ENCODE peak calls at places on chromosomes 7 and 10, in five cellular contexts. One of them, this sample, is unnamed.

GRCh38 chr7:80392229-80393169 is 119.4 kb downstream of the GNAT3 start:
- DNase-seq in HepG2: peak; percentile 17
- DNase-seq in GM12878: no peak
- DNase-seq in K562: no peak
- DNase-seq in H1: no peak
- DNase-seq in this sample: peak; percentile 20

GRCh38 chr7:102272075-102272916 is 14.4 kb upstream of the SH2B2 start:
- DNase-seq in HepG2: peak; percentile 65
- DNase-seq in GM12878: no peak
- DNase-seq in K562: peak; percentile 86
- DNase-seq in H1: peak; percentile 43
- DNase-seq in this sample: peak; percentile 95

GRCh38 chr10:69456880-69457693 is 5.8 kb downstream of the TSPAN15 start:
- DNase-seq in HepG2: no peak
- DNase-seq in GM12878: no peak
- DNase-seq in K562: no peak
- DNase-seq in H1: no peak
- DNase-seq in this sample: no peak

GRCh38 chr7:112937651-112938390 is 147.6 kb upstream of the TMEM168 start:
- DNase-seq in HepG2: no peak
- DNase-seq in GM12878: no peak
- DNase-seq in K562: no peak
- DNase-seq in H1: no peak
- DNase-seq in this sample: no peak

GRCh38 chr7:37113661-37114355 is 334.9 kb downstream of the ELMO1 start:
- DNase-seq in HepG2: no peak
- DNase-seq in GM12878: no peak
- DNase-seq in K562: no peak
- DNase-seq in H1: no peak
- DNase-seq in this sample: no peak

GRCh38 chr7:1963575-1963974 is 269.2 kb downstream of the MAD1L1 start:
- DNase-seq in HepG2: no peak
- DNase-seq in GM12878: no peak
- DNase-seq in K562: no peak
- DNase-seq in H1: no peak
- DNase-seq in this sample: no peak

GRCh38 chr7:139720705-139721231 is 57.0 kb downstream of the HIPK2 start:
- DNase-seq in HepG2: no peak
- DNase-seq in GM12878: no peak
- DNase-seq in K562: no peak
- DNase-seq in H1: no peak
- DNase-seq in this sample: no peak

GRCh38 chr7:87028636-87029035 is 30.8 kb downstream of the ELAPOR2 start:
- DNase-seq in HepG2: no peak
- DNase-seq in GM12878: no peak
- DNase-seq in K562: no peak
- DNase-seq in H1: no peak
- DNase-seq in this sample: no peak

GRCh38 chr7:79287976-79288375 is 165.5 kb downstream of the MAGI2 start:
- DNase-seq in HepG2: no peak
- DNase-seq in GM12878: no peak
- DNase-seq in K562: no peak
- DNase-seq in H1: no peak
- DNase-seq in this sample: no peak

GRCh38 chr10:69348824-69349541 is 67.7 kb downstream of the TACR2 start:
- DNase-seq in HepG2: no peak
- DNase-seq in GM12878: no peak
- DNase-seq in K562: no peak
- DNase-seq in H1: no peak
- DNase-seq in this sample: peak; percentile 64

DNA sequence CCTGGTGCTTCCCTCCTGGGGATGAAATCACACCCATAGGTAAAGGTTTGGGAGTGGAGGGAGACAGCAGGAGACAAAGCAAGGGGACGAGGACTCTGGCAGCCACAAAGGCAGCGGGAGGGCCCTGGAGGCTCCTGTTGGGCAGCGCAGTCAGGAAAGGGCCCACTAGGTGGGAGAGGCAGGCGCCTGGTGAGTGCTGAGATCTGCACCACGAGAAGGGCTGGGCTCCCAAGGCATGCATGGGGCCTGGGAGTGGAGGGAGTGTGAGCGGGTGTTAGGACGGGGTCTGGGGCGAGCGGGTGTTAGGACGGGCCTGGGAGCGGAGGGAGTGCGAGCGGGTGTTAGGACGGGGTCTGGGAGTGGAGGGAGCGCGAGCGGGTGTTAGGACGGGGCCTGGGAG is 13.0 kb downstream of the GET4 start:
- DNase-seq in HepG2: no peak
- DNase-seq in GM12878: no peak
- DNase-seq in K562: no peak
- DNase-seq in H1: no peak
- DNase-seq in this sample: no peak
- H3K27ac ChIP-seq in HepG2: no peak overlapping the region
- H3K27ac ChIP-seq in GM12878: no peak overlapping the region
- H3K27ac ChIP-seq in K562: no peak overlapping the region
- H3K27ac ChIP-seq in H1: no peak overlapping the region
- H3K27ac ChIP-seq in this sample: no peak overlapping the region

GRCh38 chr10:110068780-110069179 is 61.0 kb downstream of the ADD3 start:
- DNase-seq in HepG2: no peak
- DNase-seq in GM12878: no peak
- DNase-seq in K562: no peak
- DNase-seq in H1: no peak
- DNase-seq in this sample: no peak

GRCh38 chr10:110065269-110065668 is 57.5 kb downstream of the ADD3 start:
- DNase-seq in HepG2: no peak
- DNase-seq in GM12878: no peak
- DNase-seq in K562: no peak
- DNase-seq in H1: no peak
- DNase-seq in this sample: no peak

GRCh38 chr10:110069502-110069982 is 61.8 kb downstream of the ADD3 start:
- DNase-seq in HepG2: no peak
- DNase-seq in GM12878: no peak
- DNase-seq in K562: no peak
- DNase-seq in H1: no peak
- DNase-seq in this sample: no peak

DNA sequence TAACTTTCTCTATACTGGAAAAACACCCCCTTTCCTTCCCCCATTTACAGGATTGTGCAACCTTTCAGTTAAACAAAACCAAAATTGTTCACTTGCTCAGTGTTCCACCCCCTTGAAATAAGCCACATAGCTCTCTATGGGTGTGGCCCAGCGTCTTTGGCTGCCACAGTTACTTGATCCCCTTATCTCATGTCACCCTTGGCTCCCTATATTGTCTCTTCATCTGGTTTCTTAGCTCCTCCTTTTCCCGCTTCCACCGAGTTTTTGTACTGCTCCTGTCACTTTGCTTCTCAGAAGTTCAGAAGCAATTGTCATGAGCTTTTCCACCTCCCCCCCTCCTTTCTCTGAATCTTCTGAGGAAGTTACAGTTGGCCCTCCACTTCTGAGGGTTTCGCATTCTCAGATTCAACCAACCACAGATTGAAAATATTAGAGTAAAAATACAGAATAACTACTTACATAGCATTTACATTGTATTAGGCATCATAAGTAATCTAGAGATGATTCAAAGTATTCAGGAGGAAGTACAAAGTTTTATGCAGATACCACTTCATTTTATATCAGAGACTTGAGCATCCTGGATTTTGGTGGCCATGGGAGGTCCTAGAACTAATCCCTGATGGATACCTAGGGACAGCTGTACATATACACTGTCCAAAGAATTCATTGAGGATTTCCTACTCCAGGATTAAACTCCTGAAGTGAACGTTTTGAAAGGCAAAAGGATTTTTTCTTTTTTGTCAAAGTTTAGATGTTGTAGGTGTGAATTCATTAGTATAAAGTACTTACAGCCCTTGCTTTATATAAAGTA is 60.4 kb downstream of the ADD3 start:
- DNase-seq in HepG2: peak; percentile 44
- DNase-seq in GM12878: no peak
- DNase-seq in K562: peak; percentile 65
- DNase-seq in H1: no peak
- DNase-seq in this sample: no peak
- TF ChIP-seq SIN3A in HepG2: no peak
- TF ChIP-seq SIN3A in GM12878: no peak
- TF ChIP-seq SIN3A in K562: no peak
- TF ChIP-seq SIN3A in H1: no peak
- TF ChIP-seq SIN3A in this sample: no peak

GRCh38 chr7:134850048-134850447 is 70.6 kb downstream of the CALD1 start:
- DNase-seq in HepG2: no peak
- DNase-seq in GM12878: no peak
- DNase-seq in K562: no peak
- DNase-seq in H1: no peak
- DNase-seq in this sample: no peak
- TF ChIP-seq TAF1 in HepG2: no peak
- TF ChIP-seq TAF1 in GM12878: no peak
- TF ChIP-seq TAF1 in K562: no peak
- TF ChIP-seq TAF1 in H1: no peak
- TF ChIP-seq TAF1 in this sample: no peak

GRCh38 chr7:121696954-121697353 is 176.0 kb upstream of the PTPRZ1 start:
- DNase-seq in HepG2: no peak
- DNase-seq in GM12878: no peak
- DNase-seq in K562: no peak
- DNase-seq in H1: no peak
- DNase-seq in this sample: no peak
- H3K27ac ChIP-seq in HepG2: no peak overlapping the region
- H3K27ac ChIP-seq in GM12878: no peak overlapping the region
- H3K27ac ChIP-seq in K562: no peak overlapping the region
- H3K27ac ChIP-seq in H1: no peak overlapping the region
- H3K27ac ChIP-seq in this sample: no peak overlapping the region

DNA sequence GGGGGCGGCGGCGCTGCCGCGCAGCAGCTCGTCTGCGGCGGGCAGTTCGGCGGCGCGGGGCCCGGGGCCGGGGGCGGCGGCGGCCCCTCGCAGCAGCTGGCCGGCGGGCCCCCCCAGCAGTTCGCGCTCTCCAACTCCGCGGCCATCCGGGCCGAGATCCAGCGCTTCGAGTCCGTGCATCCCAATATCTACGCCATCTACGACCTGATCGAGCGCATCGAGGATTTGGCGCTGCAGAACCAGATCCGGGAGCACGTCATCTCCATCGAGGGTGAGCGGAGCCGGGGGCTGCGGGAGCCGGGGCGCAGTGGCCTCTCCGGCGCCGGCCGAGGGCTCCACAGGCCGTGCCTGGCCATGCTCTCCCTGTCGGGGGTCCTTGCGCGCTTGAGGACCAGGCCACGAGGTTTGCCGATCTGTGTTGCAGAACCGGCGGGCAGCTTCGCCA is 549 bp downstream of the AGAP3 start:
- DNase-seq in HepG2: no peak
- DNase-seq in GM12878: no peak
- DNase-seq in K562: peak; percentile 48
- DNase-seq in H1: no peak
- DNase-seq in this sample: peak; percentile 77
- TF ChIP-seq SIN3A in HepG2: no peak
- TF ChIP-seq SIN3A in GM12878: no peak
- TF ChIP-seq SIN3A in K562: no peak
- TF ChIP-seq SIN3A in H1: peak; percentile 20
- TF ChIP-seq SIN3A in this sample: no peak